ENCODE peak calls at places on chromosomes 13 and 19, in five cellular contexts. N is GM23338; V is aorta; S is SK-MEL-5; X is stimulated activated CD8-positive, alpha-beta memory T cell treated with anti-CD3 and anti-CD28 coated beads, Interleukin-12 subunit alpha, Interleukin-12 subunit beta, amount 100 ng/mL, for 4 hours. R is an unnamed sample.

GRCh38 chr19:1649706-1650626 is 2.4 kb downstream of the TCF3 start:
- DNase-seq in X (no peak), V (no peak), N (no peak), S (no peak), R (no peak)

GRCh38 chr19:4120531-4120930 is 3.4 kb downstream of the MAP2K2 start:
- DNase-seq in X (no peak), N (no peak), S (no peak), V (no peak), R (no peak)

GRCh38 chr19:58037927-58038687 is 4.3 kb downstream of the ZSCAN1 start:
- DNase-seq in V (no peak), S (no peak), N (peak; percentile 86), X (no peak), R (peak; percentile 74)

GRCh38 chr13:70483599-70484276 is 375.5 kb upstream of the KLHL1 start:
- DNase-seq in X (no peak), S (no peak), N (no peak), V (no peak), R (no peak)

GRCh38 chr19:35318679-35319448 is 10.1 kb upstream of the CD22 start:
- DNase-seq in X (no peak), V (peak; percentile 79), N (no peak), S (peak; percentile 93), R (peak; percentile 25)

GRCh38 chr13:38661276-38661675 is 25.6 kb upstream of the FREM2 start:
- DNase-seq in V (no peak), S (no peak), N (no peak), X (no peak), R (no peak)

GRCh38 chr13:97255515-97255999 is 33.4 kb downstream of the MBNL2 start:
- DNase-seq in S (no peak), V (no peak), N (no peak), X (no peak), R (no peak)

GRCh38 chr19:41886761-41887710 is 4.1 kb downstream of the ARHGEF1 start:
- DNase-seq in N (peak; percentile 64), X (peak; percentile 56), V (no peak), S (no peak), R (no peak)

GRCh38 chr19:4304509-4305252 is at the start of gene FSD1:
- DNase-seq in S (peak; percentile 55), V (no peak), X (peak; percentile 53), N (peak; percentile 88), R (peak; percentile 84)

GRCh38 chr13:109869312-109870237 is 83.2 kb upstream of the IRS2 start:
- DNase-seq in N (peak; percentile 28), V (peak; percentile 88), S (peak; percentile 48), X (no peak), R (peak; percentile 59)

GRCh38 chr13:42219870-42220269 is 52.1 kb upstream of the AKAP11 start:
- DNase-seq in V (no peak), S (no peak), X (no peak), N (no peak), R (no peak)

GRCh38 chr19:58386166-58386575 is 898 bp upstream of the RPS5 start:
- DNase-seq in S (no peak), X (no peak), V (peak; percentile 54), N (no peak), R (peak; percentile 25)

GRCh38 chr13:36192166-36192565 is 22.2 kb downstream of the SOHLH2 start:
- DNase-seq in N (peak; percentile 41), X (no peak), V (no peak), S (no peak), R (no peak)

GRCh38 chr19:7970716-7971448 is 27.4 kb upstream of the TIMM44 start:
- DNase-seq in X (no peak), S (peak; percentile 68), V (no peak), N (peak; percentile 94), R (peak; percentile 84)

GRCh38 chr19:51143486-51143885 is 1.4 kb downstream of the SIGLEC7 start:
- DNase-seq in S (no peak), V (no peak), X (no peak), N (no peak), R (no peak)

GRCh38 chr13:34161829-34162544 is 344.0 kb downstream of the RFC3 start:
- DNase-seq in X (no peak), S (peak; percentile 57), N (no peak), V (no peak), R (no peak)

GRCh38 chr19:10888421-10888866 is 17.1 kb downstream of the CARM1 start:
- DNase-seq in S (no peak), N (peak; percentile 86), X (no peak), V (no peak), R (peak; percentile 71)

GRCh38 chr19:49019242-49019932 is 2.5 kb upstream of the LHB start:
- DNase-seq in N (peak; percentile 93), X (peak; percentile 46), S (peak; percentile 56), V (peak; percentile 76), R (peak; percentile 86)

GRCh38 chr19:29290853-29291252 is 77.9 kb upstream of the UQCRFS1 start:
- DNase-seq in S (peak; percentile 4), X (no peak), N (peak; percentile 30), V (no peak), R (no peak)

GRCh38 chr13:28489536-28489935 is 5.4 kb downstream of the FLT1 start:
- DNase-seq in X (no peak), V (no peak), S (no peak), N (no peak), R (no peak)

GRCh38 chr19:58519087-58519354 is 589 bp downstream of the ZBTB45 start:
- DNase-seq in S (peak; percentile 60), N (peak; percentile 92), X (no peak), V (peak; percentile 82), R (peak; percentile 80)

GRCh38 chr13:49305824-49306425 is 58.2 kb downstream of the CDADC1 start:
- DNase-seq in X (no peak), S (no peak), N (no peak), V (no peak), R (no peak)

R was measured in H9.